ENCODE peak calls at places on chromosomes 1 and 21, in nine cellular contexts. One of them, this sample, is unnamed. For H3K4me1, the result is how much of the 10 kb centered on the place peaks cover.

GRCh38 chr1:45334308-45335245 is 5.4 kb upstream of the TOE1 start:
- DNase-seq in thoracic aorta: no peak
- DNase-seq in lower lobe of right lung: no peak
- DNase-seq in fibroblast of lung: no peak
- DNase-seq in tibial nerve: peak
- DNase-seq in uterus: no peak
- DNase-seq in HCT116: no peak
- DNase-seq in breast epithelium: no peak
- DNase-seq in esophagus muscularis mucosa: no peak
- DNase-seq in this sample: no peak

GRCh38 chr1:201714542-201715276 is 114.2 kb upstream of the IPO9 start:
- DNase-seq in lower lobe of right lung: peak
- DNase-seq in tibial nerve: peak
- DNase-seq in esophagus muscularis mucosa: peak
- DNase-seq in thoracic aorta: peak
- DNase-seq in uterus: peak
- DNase-seq in breast epithelium: peak
- DNase-seq in HCT116: peak
- DNase-seq in fibroblast of lung: peak
- DNase-seq in this sample: peak

GRCh38 chr21:24729568-24729967 is 877.7 kb downstream of the MRPL39 start:
- DNase-seq in lower lobe of right lung: no peak
- DNase-seq in fibroblast of lung: peak
- DNase-seq in breast epithelium: no peak
- DNase-seq in thoracic aorta: no peak
- DNase-seq in uterus: no peak
- DNase-seq in HCT116: no peak
- DNase-seq in esophagus muscularis mucosa: no peak
- DNase-seq in tibial nerve: no peak
- DNase-seq in this sample: no peak

GRCh38 chr1:156475568-156476500 is 24.7 kb downstream of the MEF2D start:
- DNase-seq in fibroblast of lung: peak
- DNase-seq in HCT116: no peak
- DNase-seq in thoracic aorta: peak
- DNase-seq in esophagus muscularis mucosa: peak
- DNase-seq in lower lobe of right lung: no peak
- DNase-seq in tibial nerve: peak
- DNase-seq in breast epithelium: peak
- DNase-seq in uterus: peak
- DNase-seq in this sample: no peak

GRCh38 chr1:201357636-201358348 is 19.7 kb downstream of the TNNT2 start:
- DNase-seq in HCT116: no peak
- DNase-seq in uterus: no peak
- DNase-seq in lower lobe of right lung: peak
- DNase-seq in fibroblast of lung: no peak
- DNase-seq in breast epithelium: no peak
- DNase-seq in tibial nerve: no peak
- DNase-seq in thoracic aorta: no peak
- DNase-seq in esophagus muscularis mucosa: no peak
- DNase-seq in this sample: no peak

GRCh38 chr1:42177551-42177981 is 13.0 kb upstream of the GUCA2A start:
- DNase-seq in uterus: peak
- DNase-seq in fibroblast of lung: peak
- DNase-seq in lower lobe of right lung: peak
- DNase-seq in thoracic aorta: no peak
- DNase-seq in breast epithelium: no peak
- DNase-seq in HCT116: no peak
- DNase-seq in tibial nerve: no peak
- DNase-seq in esophagus muscularis mucosa: no peak
- DNase-seq in this sample: no peak

GRCh38 chr1:155309423-155310021 is 856 bp downstream of the FDPS start:
- DNase-seq in fibroblast of lung: no peak
- DNase-seq in breast epithelium: no peak
- DNase-seq in tibial nerve: no peak
- DNase-seq in thoracic aorta: no peak
- DNase-seq in uterus: no peak
- DNase-seq in lower lobe of right lung: peak
- DNase-seq in esophagus muscularis mucosa: no peak
- DNase-seq in HCT116: no peak
- DNase-seq in this sample: no peak

GRCh38 chr21:33901421-33902288 is 13.9 kb downstream of the ATP5PO start:
- DNase-seq in thoracic aorta: no peak
- DNase-seq in breast epithelium: peak
- DNase-seq in tibial nerve: peak
- DNase-seq in HCT116: peak
- DNase-seq in fibroblast of lung: peak
- DNase-seq in uterus: peak
- DNase-seq in lower lobe of right lung: no peak
- DNase-seq in esophagus muscularis mucosa: no peak
- DNase-seq in this sample: no peak

GRCh38 chr1:110210604-110211502 is 739 bp downstream of the KCNC4 start:
- DNase-seq in fibroblast of lung: peak
- DNase-seq in breast epithelium: peak
- DNase-seq in esophagus muscularis mucosa: no peak
- DNase-seq in HCT116: no peak
- DNase-seq in lower lobe of right lung: peak
- DNase-seq in uterus: peak
- DNase-seq in thoracic aorta: no peak
- DNase-seq in tibial nerve: peak
- DNase-seq in this sample: no peak

GRCh38 chr1:81801032-81801833 is 499 bp downstream of the ADGRL2 start:
- DNase-seq in HCT116: no peak
- DNase-seq in uterus: peak
- DNase-seq in thoracic aorta: peak
- DNase-seq in tibial nerve: peak
- DNase-seq in fibroblast of lung: peak
- DNase-seq in esophagus muscularis mucosa: peak
- DNase-seq in breast epithelium: peak
- DNase-seq in lower lobe of right lung: peak
- DNase-seq in this sample: no peak

GRCh38 chr21:42299324-42300044 is 15.7 kb downstream of the TFF3 start:
- DNase-seq in uterus: no peak
- DNase-seq in lower lobe of right lung: peak
- DNase-seq in tibial nerve: no peak
- DNase-seq in esophagus muscularis mucosa: no peak
- DNase-seq in breast epithelium: peak
- DNase-seq in thoracic aorta: no peak
- DNase-seq in HCT116: no peak
- DNase-seq in fibroblast of lung: no peak
- DNase-seq in this sample: no peak

GRCh38 chr1:242670019-242670418 is 145.5 kb upstream of the PLD5 start:
- DNase-seq in esophagus muscularis mucosa: no peak
- DNase-seq in lower lobe of right lung: no peak
- DNase-seq in fibroblast of lung: no peak
- DNase-seq in uterus: no peak
- DNase-seq in breast epithelium: no peak
- DNase-seq in thoracic aorta: no peak
- DNase-seq in tibial nerve: no peak
- DNase-seq in HCT116: no peak
- DNase-seq in this sample: no peak

GRCh38 chr1:245380790-245381535 is 226.2 kb downstream of the KIF26B start:
- DNase-seq in HCT116: peak
- DNase-seq in fibroblast of lung: no peak
- DNase-seq in uterus: no peak
- DNase-seq in esophagus muscularis mucosa: no peak
- DNase-seq in lower lobe of right lung: no peak
- DNase-seq in thoracic aorta: no peak
- DNase-seq in tibial nerve: no peak
- DNase-seq in breast epithelium: no peak
- DNase-seq in this sample: no peak

GRCh38 chr1:202023033-202023433 is 12.6 kb downstream of the ELF3 start:
- DNase-seq in esophagus muscularis mucosa: no peak
- DNase-seq in fibroblast of lung: no peak
- DNase-seq in HCT116: peak
- DNase-seq in lower lobe of right lung: peak
- DNase-seq in thoracic aorta: no peak
- DNase-seq in tibial nerve: no peak
- DNase-seq in breast epithelium: peak
- DNase-seq in uterus: no peak
- DNase-seq in this sample: no peak

GRCh38 chr21:22993822-22994574 is 1995.8 kb downstream of the NCAM2 start:
- DNase-seq in thoracic aorta: no peak
- DNase-seq in breast epithelium: no peak
- DNase-seq in uterus: no peak
- DNase-seq in esophagus muscularis mucosa: no peak
- DNase-seq in tibial nerve: no peak
- DNase-seq in HCT116: no peak
- DNase-seq in lower lobe of right lung: no peak
- DNase-seq in fibroblast of lung: no peak
- DNase-seq in this sample: no peak

GRCh38 chr1:92990828-92991227 is 29.6 kb upstream of the DIPK1A start:
- DNase-seq in tibial nerve: no peak
- DNase-seq in esophagus muscularis mucosa: peak
- DNase-seq in fibroblast of lung: no peak
- DNase-seq in uterus: no peak
- DNase-seq in thoracic aorta: no peak
- DNase-seq in breast epithelium: no peak
- DNase-seq in lower lobe of right lung: no peak
- DNase-seq in HCT116: no peak
- DNase-seq in this sample: no peak

GRCh38 chr21:43864313-43864805 is 664 bp upstream of the AGPAT3 start:
- DNase-seq in fibroblast of lung: peak
- DNase-seq in lower lobe of right lung: peak
- DNase-seq in uterus: no peak
- DNase-seq in esophagus muscularis mucosa: no peak
- DNase-seq in breast epithelium: peak
- DNase-seq in HCT116: peak
- DNase-seq in thoracic aorta: no peak
- DNase-seq in tibial nerve: no peak
- DNase-seq in this sample: no peak
- H3K4me1 ChIP-seq in fibroblast of lung: under half
- H3K4me1 ChIP-seq in lower lobe of right lung: under half
- H3K4me1 ChIP-seq in uterus: under half
- H3K4me1 ChIP-seq in esophagus muscularis mucosa: half or more
- H3K4me1 ChIP-seq in breast epithelium: under half
- H3K4me1 ChIP-seq in HCT116: under half
- H3K4me1 ChIP-seq in thoracic aorta: under half
- H3K4me1 ChIP-seq in tibial nerve: under half
- H3K4me1 ChIP-seq in this sample: half or more

DNA sequence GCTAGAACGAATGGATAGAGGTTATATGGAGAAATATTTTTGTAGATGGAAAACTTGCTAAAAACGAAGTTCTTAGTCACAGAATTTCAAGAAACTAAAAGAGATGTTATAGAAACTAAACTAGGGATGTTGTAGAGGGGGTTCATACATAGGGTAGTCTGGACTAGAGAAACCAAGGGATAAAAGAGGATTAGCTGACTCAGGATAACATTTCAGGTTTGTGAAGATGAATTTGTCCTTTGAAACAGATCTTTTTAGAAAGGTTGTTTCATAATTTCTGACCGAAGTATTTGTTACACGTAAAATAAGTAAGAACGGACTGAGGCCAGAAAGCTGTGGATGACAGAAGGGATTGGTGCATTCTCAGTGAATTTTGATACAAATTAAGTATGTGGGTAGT is 13.6 kb downstream of the YTHDF2 start:
- DNase-seq in thoracic aorta: no peak
- DNase-seq in breast epithelium: no peak
- DNase-seq in tibial nerve: no peak
- DNase-seq in esophagus muscularis mucosa: no peak
- DNase-seq in fibroblast of lung: no peak
- DNase-seq in lower lobe of right lung: no peak
- DNase-seq in uterus: no peak
- DNase-seq in HCT116: no peak
- DNase-seq in this sample: no peak
- H3K4me1 ChIP-seq in thoracic aorta: half or more
- H3K4me1 ChIP-seq in breast epithelium: under half
- H3K4me1 ChIP-seq in tibial nerve: half or more
- H3K4me1 ChIP-seq in esophagus muscularis mucosa: half or more
- H3K4me1 ChIP-seq in fibroblast of lung: under half
- H3K4me1 ChIP-seq in lower lobe of right lung: half or more
- H3K4me1 ChIP-seq in uterus: under half
- H3K4me1 ChIP-seq in HCT116: under half
- H3K4me1 ChIP-seq in this sample: half or more

DNA sequence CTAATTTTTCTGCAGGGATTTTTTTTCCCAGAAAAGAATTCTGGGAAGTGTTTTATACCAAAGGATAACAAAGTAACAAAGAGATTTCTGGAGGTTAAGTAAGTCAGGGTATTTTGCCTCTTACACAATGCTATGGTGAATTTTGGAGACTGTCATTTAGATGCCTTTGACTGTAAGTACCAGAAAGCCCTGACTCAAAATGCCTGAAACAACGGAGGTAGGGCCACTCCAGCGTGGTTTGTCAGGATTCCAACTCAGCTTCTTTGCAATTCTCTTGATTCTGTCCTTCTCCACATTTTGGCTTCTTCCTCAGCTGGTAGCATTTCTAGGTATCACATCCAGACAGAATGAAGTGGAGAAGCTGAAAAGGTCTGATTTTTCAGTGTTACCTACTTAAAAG is 106.5 kb downstream of the UCHL5 start:
- DNase-seq in esophagus muscularis mucosa: no peak
- DNase-seq in uterus: no peak
- DNase-seq in lower lobe of right lung: no peak
- DNase-seq in fibroblast of lung: peak
- DNase-seq in tibial nerve: no peak
- DNase-seq in breast epithelium: no peak
- DNase-seq in thoracic aorta: no peak
- DNase-seq in HCT116: no peak
- DNase-seq in this sample: no peak
- H3K4me1 ChIP-seq in esophagus muscularis mucosa: under half
- H3K4me1 ChIP-seq in uterus: under half
- H3K4me1 ChIP-seq in lower lobe of right lung: under half
- H3K4me1 ChIP-seq in fibroblast of lung: under half
- H3K4me1 ChIP-seq in tibial nerve: under half
- H3K4me1 ChIP-seq in breast epithelium: under half
- H3K4me1 ChIP-seq in thoracic aorta: under half
- H3K4me1 ChIP-seq in HCT116: under half
- H3K4me1 ChIP-seq in this sample: under half

GRCh38 chr1:160255761-160256300 is 6.5 kb downstream of the DCAF8 start:
- DNase-seq in thoracic aorta: no peak
- DNase-seq in uterus: no peak
- DNase-seq in HCT116: no peak
- DNase-seq in esophagus muscularis mucosa: no peak
- DNase-seq in fibroblast of lung: no peak
- DNase-seq in breast epithelium: no peak
- DNase-seq in lower lobe of right lung: no peak
- DNase-seq in tibial nerve: no peak
- DNase-seq in this sample: no peak

GRCh38 chr1:160260436-160261382 is 1.6 kb downstream of the DCAF8 start:
- DNase-seq in tibial nerve: no peak
- DNase-seq in uterus: peak
- DNase-seq in thoracic aorta: no peak
- DNase-seq in lower lobe of right lung: no peak
- DNase-seq in HCT116: no peak
- DNase-seq in breast epithelium: no peak
- DNase-seq in fibroblast of lung: peak
- DNase-seq in esophagus muscularis mucosa: no peak
- DNase-seq in this sample: no peak

GRCh38 chr1:160256396-160257046 is 5.8 kb downstream of the DCAF8 start:
- DNase-seq in esophagus muscularis mucosa: no peak
- DNase-seq in lower lobe of right lung: no peak
- DNase-seq in breast epithelium: no peak
- DNase-seq in uterus: no peak
- DNase-seq in thoracic aorta: no peak
- DNase-seq in fibroblast of lung: peak
- DNase-seq in tibial nerve: no peak
- DNase-seq in HCT116: no peak
- DNase-seq in this sample: no peak

GRCh38 chr1:160258177-160258798 is 4.1 kb downstream of the DCAF8 start:
- DNase-seq in fibroblast of lung: no peak
- DNase-seq in HCT116: no peak
- DNase-seq in breast epithelium: no peak
- DNase-seq in esophagus muscularis mucosa: no peak
- DNase-seq in uterus: no peak
- DNase-seq in thoracic aorta: no peak
- DNase-seq in lower lobe of right lung: no peak
- DNase-seq in tibial nerve: no peak
- DNase-seq in this sample: no peak

GRCh38 chr1:160257411-160258015 is 4.8 kb downstream of the DCAF8 start:
- DNase-seq in lower lobe of right lung: no peak
- DNase-seq in HCT116: no peak
- DNase-seq in tibial nerve: no peak
- DNase-seq in breast epithelium: no peak
- DNase-seq in uterus: no peak
- DNase-seq in esophagus muscularis mucosa: no peak
- DNase-seq in thoracic aorta: no peak
- DNase-seq in fibroblast of lung: no peak
- DNase-seq in this sample: no peak
- H3K4me1 ChIP-seq in lower lobe of right lung: half or more
- H3K4me1 ChIP-seq in HCT116: under half
- H3K4me1 ChIP-seq in tibial nerve: half or more
- H3K4me1 ChIP-seq in breast epithelium: under half
- H3K4me1 ChIP-seq in uterus: under half
- H3K4me1 ChIP-seq in esophagus muscularis mucosa: half or more
- H3K4me1 ChIP-seq in thoracic aorta: under half
- H3K4me1 ChIP-seq in fibroblast of lung: under half
- H3K4me1 ChIP-seq in this sample: under half

This sample was measured in esophagus squamous epithelium.